ENCODE peak calls at places on chromosome 9, in eight cellular contexts. J is mesothelial cell of epicardium, U is prostate gland, V is GM13976, H is uterus, W is MM.1S, T is Peyer's patch, E is ovary. F is an unnamed sample.
A peak's percentile ranks its signal among the peaks of the same experiment; 100 is the strongest.

GRCh38 chr9:121026260-121026691 is 23.8 kb downstream of the C5 start:
- DNase-seq in J (no peak), U (no peak), V (no peak), H (no peak), W (no peak), T (no peak), E (no peak), F (no peak)

GRCh38 chr9:93949694-93950449 is 5.3 kb downstream of the BARX1 start:
- DNase-seq in J (no peak), U (no peak), V (no peak), H (no peak), W (no peak), T (no peak), E (no peak), F (no peak)

GRCh38 chr9:2125909-2126308 is 110.8 kb downstream of the SMARCA2 start:
- DNase-seq in J (no peak), U (no peak), V (peak; percentile 51), H (no peak), W (peak; percentile 36), T (no peak), E (no peak), F (no peak)

GRCh38 chr9:29212590-29213373 is 1639.5 kb upstream of the C9orf72 start:
- DNase-seq in J (peak; percentile 48), U (no peak), V (peak; percentile 22), H (peak; percentile 37), W (peak; percentile 35), T (peak; percentile 32), E (no peak), F (no peak)

GRCh38 chr9:98121096-98121495 is 2.1 kb upstream of the TRIM14 start:
- DNase-seq in J (no peak), U (peak; percentile 90), V (no peak), H (peak; percentile 34), W (no peak), T (no peak), E (no peak), F (no peak)

GRCh38 chr9:14014744-14015143 is 299.2 kb downstream of the NFIB start:
- DNase-seq in J (no peak), U (no peak), V (no peak), H (no peak), W (no peak), T (no peak), E (no peak), F (no peak)

GRCh38 chr9:111484564-111484878 is 338 bp upstream of the ECPAS start:
- DNase-seq in J (no peak), U (no peak), V (no peak), H (no peak), W (peak; percentile 65), T (no peak), E (no peak), F (no peak)

GRCh38 chr9:134568116-134568515 is 73.5 kb upstream of the COL5A1 start:
- DNase-seq in J (peak; percentile 20), U (no peak), V (no peak), H (no peak), W (no peak), T (peak; percentile 27), E (no peak), F (no peak)

GRCh38 chr9:96532173-96532572 is 82.2 kb downstream of the HABP4 start:
- DNase-seq in J (no peak), U (no peak), V (no peak), H (no peak), W (no peak), T (no peak), E (no peak), F (no peak)

GRCh38 chr9:78280982-78281668 is 15.8 kb upstream of the PSAT1 start:
- DNase-seq in J (peak; percentile 69), U (peak; percentile 41), V (no peak), H (peak; percentile 33), W (no peak), T (no peak), E (peak; percentile 79), F (peak; percentile 7)

GRCh38 chr9:117485176-117485575 is 70.3 kb upstream of the ASTN2 start:
- DNase-seq in J (no peak), U (no peak), V (no peak), H (no peak), W (peak; percentile 57), T (no peak), E (no peak), F (no peak)

GRCh38 chr9:34456746-34457145 is 1.6 kb downstream of the FAM219A start:
- DNase-seq in J (no peak), U (no peak), V (no peak), H (no peak), W (no peak), T (no peak), E (no peak), F (no peak)

GRCh38 chr9:34451545-34451944 is 6.8 kb downstream of the FAM219A start:
- DNase-seq in J (no peak), U (no peak), V (peak; percentile 40), H (no peak), W (no peak), T (no peak), E (no peak), F (no peak)

GRCh38 chr9:34457266-34458012 is 931 bp downstream of the FAM219A start:
- DNase-seq in J (peak; percentile 70), U (peak; percentile 53), V (peak; percentile 31), H (peak; percentile 80), W (no peak), T (peak; percentile 57), E (peak; percentile 76), F (peak; percentile 17)

GRCh38 chr9:34452568-34452967 is 5.8 kb downstream of the FAM219A start:
- DNase-seq in J (no peak), U (no peak), V (no peak), H (no peak), W (no peak), T (no peak), E (no peak), F (no peak)

DNA sequence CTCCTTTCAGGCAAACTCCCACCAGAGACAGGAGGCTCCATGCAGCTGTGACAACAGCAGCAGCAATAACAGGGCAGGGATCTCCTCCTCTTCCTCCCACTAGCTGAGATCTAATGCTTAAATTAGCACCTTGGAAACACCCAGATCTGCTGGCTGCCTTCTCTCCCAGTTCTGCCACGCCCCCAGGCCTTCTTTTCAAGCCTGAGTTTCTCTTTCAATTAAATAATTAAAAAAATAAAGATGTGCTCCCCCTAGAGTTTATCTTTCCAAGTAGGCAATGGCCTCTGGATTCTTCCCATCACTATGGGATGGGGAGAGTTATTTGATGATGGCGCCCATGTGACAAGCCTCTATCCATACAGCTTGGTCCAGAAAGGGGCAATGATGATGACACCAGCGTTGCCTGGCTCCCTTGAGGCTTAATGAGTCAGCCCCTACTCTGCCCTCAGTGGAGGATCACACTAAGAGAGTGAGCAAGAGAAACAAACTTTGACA is 3.8 kb downstream of the FAM219A start:
- DNase-seq in J (no peak), U (no peak), V (no peak), H (no peak), W (no peak), T (no peak), E (no peak), F (no peak)
- TF ChIP-seq CTCF in J (no peak), U (no peak), V (no peak), H (no peak), W (peak; percentile 10), T (no peak), E (no peak), F (peak; percentile 24)

DNA sequence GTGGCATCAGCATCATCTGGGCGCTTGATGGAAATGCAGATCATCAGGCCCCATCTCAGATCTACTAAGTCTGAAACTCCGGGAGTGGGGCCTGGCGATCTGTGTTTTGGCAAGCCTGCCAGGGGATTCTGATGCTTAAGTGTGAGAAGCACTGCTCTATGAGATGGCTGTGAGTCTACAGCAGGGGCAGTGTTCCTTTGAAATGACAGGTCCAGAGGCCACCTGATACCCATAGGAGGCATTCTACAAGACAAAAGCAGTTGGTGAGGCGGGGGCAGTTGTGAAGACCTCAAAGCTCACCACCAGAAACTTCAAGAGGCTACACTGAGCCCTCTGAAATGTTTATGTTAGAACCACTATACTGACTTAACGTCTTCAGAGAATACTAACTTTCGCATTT is 86.9 kb upstream of the SPATA31D4 start:
- DNase-seq in J (no peak), U (no peak), V (no peak), H (no peak), W (no peak), T (no peak), E (no peak), F (no peak)
- TF ChIP-seq CTCF in J (no peak), U (no peak), V (no peak), H (no peak), W (no peak), T (no peak), E (no peak), F (no peak)

DNA sequence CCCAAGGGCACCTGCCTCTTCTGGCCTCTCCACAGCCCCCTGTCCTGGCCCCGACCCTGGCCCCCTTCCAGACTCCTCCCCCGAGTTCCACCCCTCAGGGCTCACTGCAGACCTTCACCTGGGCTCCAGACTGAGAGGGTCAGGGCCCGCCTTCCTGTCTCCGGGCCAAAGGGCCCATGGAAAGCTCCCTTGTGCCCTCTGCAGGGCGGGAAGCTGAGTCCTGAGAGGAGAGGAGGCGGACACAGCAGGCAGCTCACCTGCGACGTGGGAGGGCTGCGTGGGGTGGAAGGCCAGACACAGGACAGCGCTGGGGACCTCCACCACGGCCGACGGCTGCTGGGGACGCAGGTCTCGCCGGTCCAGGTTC is 20.6 kb downstream of the DYNC2I2 start:
- DNase-seq in J (no peak), U (peak; percentile 42), V (peak; percentile 27), H (no peak), W (no peak), T (peak; percentile 84), E (peak; percentile 44), F (no peak)
- TF ChIP-seq CTCF in J (no peak), U (no peak), V (no peak), H (no peak), W (no peak), T (peak; percentile 49), E (no peak), F (peak; percentile 7)

GRCh38 chr9:127538849-127539258 is 73.2 kb upstream of the STXBP1 start:
- DNase-seq in J (no peak), U (no peak), V (no peak), H (no peak), W (no peak), T (no peak), E (no peak), F (no peak)

GRCh38 chr9:127537014-127537413 is 75.1 kb upstream of the STXBP1 start:
- DNase-seq in J (no peak), U (peak; percentile 64), V (no peak), H (no peak), W (no peak), T (no peak), E (no peak), F (no peak)

GRCh38 chr9:127536499-127536898 is 75.6 kb upstream of the STXBP1 start:
- DNase-seq in J (no peak), U (no peak), V (no peak), H (no peak), W (no peak), T (no peak), E (no peak), F (no peak)

GRCh38 chr9:127539259-127539981 is 72.7 kb upstream of the STXBP1 start:
- DNase-seq in J (no peak), U (no peak), V (no peak), H (no peak), W (no peak), T (no peak), E (no peak), F (no peak)

DNA sequence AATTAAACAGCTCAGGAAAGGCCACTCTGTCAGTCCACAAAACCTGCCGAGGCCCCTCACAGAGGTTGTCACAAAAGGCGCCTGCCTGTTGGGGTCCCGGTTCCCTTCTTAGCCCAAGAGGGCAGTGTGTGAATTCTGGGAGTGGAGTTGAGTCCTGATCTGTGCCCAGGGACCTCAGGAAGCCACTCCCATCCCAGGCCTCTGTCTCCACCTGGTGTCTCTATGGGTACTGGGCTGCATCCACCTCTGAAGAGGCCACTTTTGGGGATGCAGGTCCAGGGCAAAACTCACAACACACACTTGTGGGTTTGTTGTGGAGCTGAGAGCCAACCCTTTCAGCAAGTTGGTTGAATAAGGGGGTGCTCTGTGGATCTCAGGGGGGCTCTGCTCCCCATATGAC is 74.3 kb upstream of the STXBP1 start:
- DNase-seq in J (no peak), U (no peak), V (no peak), H (no peak), W (no peak), T (no peak), E (no peak), F (no peak)
- TF ChIP-seq CTCF in J (no peak), U (peak; percentile 23), V (no peak), H (no peak), W (no peak), T (peak; percentile 14), E (no peak), F (peak; percentile 40)

F was measured in AG09309.